ENCODE peak calls at places on chromosomes 3 and 15, in four cellular contexts. F is fibroblast of the aortic adventitia; K is lower lobe of right lung; S is naive thymus-derived CD4-positive, alpha-beta T cell. R is an unnamed sample.

GRCh38 chr15:80788536-80788935 is 9.4 kb downstream of the CEMIP start:
- DNase-seq in F (no peak), K (no peak), S (no peak), R (no peak)

GRCh38 chr15:32834156-32834555 is 116.4 kb downstream of the GREM1 start:
- DNase-seq in F (no peak), K (no peak), S (no peak), R (no peak)

GRCh38 chr3:51381333-51381705 is 3.8 kb upstream of the MANF start:
- DNase-seq in F (no peak), K (no peak), S (no peak), R (no peak)

GRCh38 chr15:38041576-38041975 is 107.1 kb downstream of the TMCO5A start:
- DNase-seq in F (peak; percentile 56), K (no peak), S (no peak), R (no peak)

GRCh38 chr3:156642750-156643728 is 31.4 kb upstream of the TIPARP start:
- DNase-seq in F (no peak), K (no peak), S (no peak), R (no peak)

GRCh38 chr3:72350761-72351505 is 497.3 kb downstream of the SHQ1 start:
- DNase-seq in F (no peak), K (no peak), S (no peak), R (no peak)

GRCh38 chr3:186152889-186153292 is 44.0 kb upstream of the ETV5 start:
- DNase-seq in F (no peak), K (no peak), S (no peak), R (no peak)

GRCh38 chr3:26340001-26340400 is 282.6 kb upstream of the LRRC3B start:
- DNase-seq in F (no peak), K (no peak), S (no peak), R (no peak)

GRCh38 chr15:62125763-62126162 is 39.3 kb downstream of the C2CD4B start:
- DNase-seq in F (peak; percentile 57), K (no peak), S (no peak), R (no peak)

GRCh38 chr3:71128951-71129350 is 454.6 kb downstream of the FOXP1 start:
- DNase-seq in F (peak; percentile 46), K (no peak), S (no peak), R (no peak)

GRCh38 chr3:71125729-71126128 is 457.8 kb downstream of the FOXP1 start:
- DNase-seq in F (no peak), K (no peak), S (no peak), R (no peak)

GRCh38 chr3:71129611-71130515 is 453.7 kb downstream of the FOXP1 start:
- DNase-seq in F (peak; percentile 80), K (no peak), S (peak; percentile 58), R (no peak)

GRCh38 chr3:71127463-71128243 is 455.9 kb downstream of the FOXP1 start:
- DNase-seq in F (peak; percentile 77), K (no peak), S (peak; percentile 40), R (no peak)

DNA sequence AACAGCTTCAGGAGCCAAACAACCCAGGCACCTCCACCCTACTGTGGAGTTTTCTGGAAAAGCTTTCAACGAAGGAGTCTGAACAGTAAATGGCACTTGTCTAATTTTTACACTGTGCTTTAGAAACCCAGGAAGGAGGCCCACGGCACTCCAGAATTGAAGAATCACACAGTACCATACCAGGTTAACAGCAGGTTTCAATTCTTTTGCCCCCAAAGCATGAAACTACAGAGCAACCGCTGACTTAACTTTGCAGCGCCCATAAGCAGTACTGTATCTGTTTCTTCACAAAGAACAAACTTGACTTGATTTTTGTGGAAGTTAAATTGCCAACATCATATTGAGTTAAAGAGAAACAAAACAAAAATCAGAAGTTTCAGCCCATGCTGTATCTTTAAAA is 456.5 kb downstream of the FOXP1 start:
- DNase-seq in F (no peak), K (no peak), S (no peak), R (no peak)
- H3K4me3 ChIP-seq in F (peak overlapping the region; percentile 36), K (peak overlapping the region; percentile 56), S (peak overlapping the region; percentile 71), R (no peak overlapping the region)

GRCh38 chr3:37997791-37998370 is 7.3 kb downstream of the VILL start:
- DNase-seq in F (no peak), K (no peak), S (no peak), R (peak; percentile 79)
- H3K4me3 ChIP-seq in F (no peak overlapping the region), K (peak overlapping the region; percentile 57), S (peak overlapping the region; percentile 54), R (no peak overlapping the region)

GRCh38 chr15:55742498-55742926 is 440 bp downstream of the PRTG start:
- DNase-seq in F (peak; percentile 32), K (peak; percentile 49), S (no peak), R (peak; percentile 80)

GRCh38 chr15:55740981-55741591 is 1.9 kb downstream of the PRTG start:
- DNase-seq in F (no peak), K (no peak), S (no peak), R (no peak)

GRCh38 chr15:55740479-55740878 is 2.5 kb downstream of the PRTG start:
- DNase-seq in F (no peak), K (no peak), S (no peak), R (no peak)

GRCh38 chr15:55742927-55743614 is at the start of gene PRTG:
- DNase-seq in F (peak; percentile 75), K (peak; percentile 81), S (no peak), R (peak; percentile 89)

DNA sequence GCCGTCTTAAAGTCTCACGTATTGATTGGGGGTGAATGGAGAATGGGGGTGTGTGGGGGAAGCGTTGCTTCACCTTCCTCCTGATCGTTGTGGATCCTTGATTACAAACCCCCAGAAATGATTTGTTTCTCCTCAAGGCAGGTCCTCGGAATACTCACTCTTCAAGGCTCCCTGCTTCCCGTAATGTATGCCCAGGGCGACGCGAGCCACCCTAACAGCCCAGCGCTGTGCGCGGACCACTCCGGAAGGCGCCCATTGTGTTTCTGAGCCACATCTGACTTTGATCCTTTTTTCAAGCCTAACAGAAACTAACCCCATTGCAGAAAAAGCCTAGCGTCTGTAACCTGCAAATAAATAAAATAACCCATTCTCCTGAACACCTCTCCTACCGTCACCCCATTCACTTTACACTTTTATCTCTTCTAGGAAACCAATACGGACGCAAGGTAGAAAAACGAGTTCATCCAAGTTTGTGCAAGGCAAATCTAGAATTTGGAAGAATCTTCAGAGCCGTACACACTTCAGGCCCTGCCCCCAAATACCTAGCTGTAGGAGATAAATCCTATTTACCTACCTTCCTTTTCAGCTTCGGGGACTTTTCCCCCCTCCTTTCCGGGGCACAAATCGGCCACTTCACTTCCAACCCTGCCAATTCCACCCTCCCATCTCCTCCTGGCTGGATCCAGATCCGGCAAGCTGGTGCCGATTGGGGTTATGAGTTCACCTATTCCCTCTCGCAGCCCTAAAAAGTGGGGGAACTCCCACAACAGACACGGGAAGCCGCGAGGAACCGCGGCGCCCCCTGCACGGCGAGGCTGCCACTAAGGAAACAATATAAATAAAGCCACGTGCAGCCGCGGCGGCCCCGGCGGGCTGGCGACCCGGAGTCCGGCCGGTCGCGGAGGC is 1.1 kb downstream of the PRTG start:
- DNase-seq in F (no peak), K (no peak), S (no peak), R (no peak)
- H3K4me3 ChIP-seq in F (peak overlapping the region; percentile 77), K (peak overlapping the region; percentile 88), S (peak overlapping the region; percentile 44), R (peak overlapping the region; percentile 88)

DNA sequence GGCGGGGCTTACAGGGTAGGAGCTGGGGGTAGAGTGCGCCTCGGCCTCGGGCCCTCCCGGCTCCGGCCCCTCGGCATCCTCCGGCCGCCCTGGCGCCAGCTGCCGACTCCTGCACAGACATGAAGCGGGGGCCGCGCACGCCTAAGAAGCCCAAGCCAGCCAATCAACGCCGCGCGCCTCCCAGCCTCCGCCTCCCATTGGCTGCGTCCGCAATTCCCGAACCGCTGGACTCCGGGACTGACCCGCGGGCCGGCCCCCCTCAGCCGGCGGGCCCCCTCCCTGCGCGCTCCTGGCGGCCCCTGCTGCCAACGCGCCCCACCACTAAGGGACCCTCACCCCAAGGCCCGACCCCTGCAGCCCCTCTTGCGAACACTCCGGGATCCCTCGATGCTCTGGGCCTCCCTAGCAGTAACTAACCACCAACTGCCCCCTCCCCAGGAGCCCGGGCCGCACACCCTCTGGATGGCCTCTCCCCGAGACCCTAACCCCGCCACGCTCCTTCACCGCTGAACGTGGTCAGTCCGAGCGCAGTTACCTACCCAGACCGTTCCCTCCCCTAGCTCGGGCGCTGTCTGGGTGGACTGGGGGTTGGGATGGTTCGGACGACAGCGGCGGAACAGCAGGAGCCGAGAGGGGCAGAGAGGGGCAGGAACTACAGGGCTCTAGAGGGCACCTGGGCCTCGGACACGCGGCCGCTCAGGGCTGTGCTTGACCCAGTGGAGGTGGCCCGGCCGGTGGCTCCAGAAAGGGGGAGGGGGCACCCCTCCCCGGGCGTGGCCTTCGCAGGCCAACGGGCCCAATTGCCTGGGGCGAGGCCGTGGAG is 5.0 kb downstream of the GATA2 start:
- DNase-seq in F (peak; percentile 88), K (peak; percentile 77), S (no peak), R (peak; percentile 95)
- H3K4me3 ChIP-seq in F (peak overlapping the region; percentile 92), K (peak overlapping the region; percentile 65), S (peak overlapping the region; percentile 59), R (peak overlapping the region; percentile 65)

GRCh38 chr15:73054417-73054963 is 2.2 kb downstream of the NEO1 start:
- DNase-seq in F (no peak), K (no peak), S (no peak), R (no peak)
- H3K4me3 ChIP-seq in F (no peak overlapping the region), K (no peak overlapping the region), S (no peak overlapping the region), R (peak overlapping the region; percentile 72)

GRCh38 chr15:68391084-68391483 is 40.9 kb downstream of the ITGA11 start:
- DNase-seq in F (no peak), K (no peak), S (no peak), R (no peak)

GRCh38 chr15:68387288-68388143 is 44.4 kb downstream of the ITGA11 start:
- DNase-seq in F (no peak), K (no peak), S (no peak), R (no peak)

GRCh38 chr15:68386587-68387287 is 45.2 kb downstream of the ITGA11 start:
- DNase-seq in F (no peak), K (no peak), S (no peak), R (no peak)

GRCh38 chr15:68389936-68390790 is 41.8 kb downstream of the ITGA11 start:
- DNase-seq in F (peak; percentile 38), K (no peak), S (no peak), R (no peak)

DNA sequence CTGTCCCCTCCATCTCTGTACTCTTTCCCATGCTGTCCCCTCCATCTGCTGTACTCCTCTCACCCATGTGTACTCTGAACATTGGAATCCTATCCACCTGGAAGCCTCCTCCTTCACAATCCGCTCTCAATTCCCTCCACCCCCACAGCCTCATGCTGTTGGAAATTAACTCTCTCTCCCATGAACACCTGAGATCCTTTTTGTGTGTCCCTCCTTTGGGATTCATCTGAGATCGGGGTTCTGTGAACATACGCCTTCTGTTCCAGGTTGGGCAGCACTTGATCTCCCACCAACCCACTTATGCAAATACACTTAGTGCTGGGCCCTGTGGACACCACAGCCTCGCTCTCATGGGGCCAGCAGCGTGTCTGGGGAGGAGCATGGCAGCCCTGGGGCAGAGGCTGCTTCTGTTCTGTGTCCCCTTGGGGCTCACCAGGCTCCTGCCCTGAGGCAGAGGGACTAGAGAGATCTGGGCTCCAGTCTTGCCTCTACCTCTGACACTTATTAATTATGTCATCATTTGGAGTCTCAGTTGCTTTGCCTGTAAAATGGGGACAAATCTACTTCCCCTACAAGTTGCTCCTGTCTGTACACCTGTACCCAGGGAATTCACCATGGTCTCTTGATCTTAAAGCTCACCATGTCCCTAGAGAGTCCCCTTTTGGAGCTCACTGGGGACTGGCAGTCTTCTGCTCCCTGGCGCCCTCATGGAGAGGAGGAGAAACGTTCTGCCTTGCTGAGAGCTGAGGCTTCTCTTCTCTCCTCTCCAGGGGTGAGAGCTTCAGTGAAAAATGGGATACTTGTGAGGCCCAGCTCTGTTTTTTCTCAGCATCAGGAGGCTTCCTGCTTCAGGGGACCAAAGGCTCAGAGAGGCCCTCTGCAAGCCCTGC is 42.7 kb downstream of the ITGA11 start:
- DNase-seq in F (no peak), K (no peak), S (no peak), R (no peak)
- H3K4me3 ChIP-seq in F (no peak overlapping the region), K (no peak overlapping the region), S (no peak overlapping the region), R (no peak overlapping the region)

GRCh38 chr3:173743111-173743510 is 345.6 kb downstream of the NLGN1 start:
- DNase-seq in F (peak; percentile 25), K (no peak), S (no peak), R (no peak)
- H3K4me3 ChIP-seq in F (no peak overlapping the region), K (no peak overlapping the region), S (no peak overlapping the region), R (no peak overlapping the region)